ENCODE peak calls at places on chromosomes 5 and 9, in eight cellular contexts. Y is DND-41, R is HFFc6, J is astrocyte of the spinal cord, D is heart right ventricle, T is body of pancreas, P is AG04449, B is progenitor cell of endocrine pancreas. K is an unnamed sample.

GRCh38 chr5:61907995-61908394 is 398.0 kb upstream of the KIF2A start:
- DNase-seq in D (no peak), T (no peak), R (no peak), B (no peak), J (no peak), Y (no peak), P (no peak), K (no peak)

GRCh38 chr5:112703866-112704820 is 33.5 kb upstream of the APC start:
- DNase-seq in R (peak), J (peak), B (no peak), T (no peak), P (no peak), D (peak), Y (no peak), K (no peak)

GRCh38 chr9:36818965-36819870 is 214.8 kb downstream of the PAX5 start:
- DNase-seq in P (no peak), D (no peak), J (no peak), Y (no peak), B (no peak), R (no peak), T (no peak), K (no peak)

GRCh38 chr5:5421149-5421960 is 1.1 kb upstream of the ICE1 start:
- DNase-seq in D (no peak), P (no peak), B (no peak), Y (peak), R (no peak), J (peak), T (no peak), K (no peak)

GRCh38 chr5:149559712-149560111 is 8.5 kb upstream of the CSNK1A1 start:
- DNase-seq in J (no peak), Y (no peak), D (no peak), R (peak), P (peak), T (no peak), B (no peak), K (no peak)

GRCh38 chr5:83149671-83150070 is 72.3 kb downstream of the XRCC4 start:
- DNase-seq in Y (no peak), J (peak), T (no peak), P (peak), D (no peak), R (peak), B (no peak), K (no peak)

GRCh38 chr9:86098793-86099694 is at the start of gene GOLM1:
- DNase-seq in J (peak), Y (no peak), T (peak), B (peak), D (peak), P (no peak), R (peak), K (peak)

GRCh38 chr5:141735823-141736222 is 53.8 kb upstream of the ARAP3 start:
- DNase-seq in B (no peak), Y (no peak), P (no peak), D (no peak), J (no peak), R (no peak), T (no peak), K (no peak)

GRCh38 chr5:59061377-59061776 is 478.5 kb downstream of the RAB3C start:
- DNase-seq in P (no peak), Y (no peak), T (no peak), B (no peak), R (peak), J (no peak), D (no peak), K (no peak)

GRCh38 chr5:169805527-169805934 is 168.5 kb downstream of the DOCK2 start:
- DNase-seq in J (no peak), D (no peak), P (no peak), R (no peak), Y (peak), T (no peak), B (no peak), K (no peak)

GRCh38 chr5:77008413-77008812 is 21.8 kb upstream of the AGGF1 start:
- DNase-seq in Y (no peak), J (no peak), P (no peak), R (no peak), D (no peak), T (no peak), B (no peak), K (no peak)

GRCh38 chr5:169945831-169946261 is 34.4 kb downstream of the INSYN2B start:
- DNase-seq in J (peak), D (peak), Y (no peak), R (peak), T (no peak), P (peak), B (no peak), K (peak)

GRCh38 chr5:133680830-133681555 is 68.7 kb upstream of the FSTL4 start:
- DNase-seq in Y (no peak), D (no peak), J (no peak), P (no peak), R (no peak), B (no peak), T (no peak), K (no peak)

GRCh38 chr5:164868761-164869160 is 1363.3 kb downstream of the MAT2B start:
- DNase-seq in P (no peak), Y (no peak), R (no peak), T (no peak), D (no peak), B (no peak), J (no peak), K (no peak)

GRCh38 chr5:134436523-134437339 is 25.1 kb upstream of the CDKN2AIPNL start:
- DNase-seq in B (no peak), T (peak), J (peak), P (peak), D (peak), R (peak), Y (no peak), K (peak)

DNA sequence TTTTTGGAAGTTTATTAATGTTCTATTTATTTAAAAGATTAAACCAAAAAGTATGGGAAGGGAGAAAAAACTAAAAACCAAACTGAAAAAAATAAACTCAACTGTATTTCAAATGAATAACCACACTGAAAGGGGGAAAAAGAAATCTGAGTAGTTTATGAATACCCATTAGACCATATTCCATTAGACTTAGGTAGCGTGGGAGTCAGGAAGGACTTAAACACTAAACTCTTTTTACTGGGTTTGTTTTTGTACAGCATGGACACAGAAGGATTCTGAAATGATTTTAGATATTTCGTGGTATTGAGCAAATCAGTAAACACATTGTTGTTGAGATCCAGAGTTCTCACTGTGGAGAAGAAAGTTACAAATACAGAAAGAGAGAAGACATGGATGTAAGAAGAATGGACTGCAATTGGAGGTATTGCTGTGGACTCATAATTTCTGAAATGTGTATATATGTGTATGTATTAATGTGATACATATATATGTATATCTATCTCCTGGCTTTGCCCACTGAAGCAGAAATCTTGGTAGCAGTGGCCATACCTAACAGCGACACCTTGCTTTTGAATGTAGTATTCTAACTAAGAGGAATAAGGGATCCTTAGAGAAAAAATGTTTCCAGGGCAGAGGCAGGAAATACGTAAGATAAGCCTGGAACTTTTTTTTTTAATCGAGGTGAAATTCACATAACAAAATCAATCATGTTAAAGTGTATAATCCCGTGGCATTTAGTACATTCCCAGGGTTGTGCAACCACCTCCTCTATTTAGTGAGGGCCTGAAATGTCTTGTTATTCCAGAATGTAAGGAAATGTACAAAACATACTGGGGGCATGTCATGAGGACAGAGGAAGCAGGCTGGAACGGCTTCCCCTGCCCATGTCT is 228.8 kb downstream of the SMARCA2 start:
- DNase-seq in J (no peak), P (no peak), B (no peak), D (no peak), R (no peak), Y (no peak), T (no peak), K (no peak)
- TF ChIP-seq CTCF in J (no peak), P (no peak), B (no peak), D (no peak), R (no peak), Y (no peak), T (no peak), K (no peak)

GRCh38 chr5:14240366-14240765 is 97.2 kb downstream of the TRIO start:
- DNase-seq in Y (no peak), R (peak), B (no peak), P (no peak), T (no peak), J (no peak), D (no peak), K (no peak)
- TF ChIP-seq CTCF in Y (no peak), R (peak), B (no peak), P (no peak), T (no peak), J (no peak), D (no peak), K (no peak)

GRCh38 chr9:119370816-119371215 is 1.6 kb upstream of the BRINP1 start:
- DNase-seq in J (peak), T (peak), P (no peak), Y (peak), D (peak), R (no peak), B (peak), K (no peak)

GRCh38 chr9:119372951-119373350 is 3.7 kb upstream of the BRINP1 start:
- DNase-seq in J (no peak), D (no peak), B (no peak), Y (no peak), T (no peak), R (no peak), P (no peak), K (no peak)

GRCh38 chr9:119375892-119376291 is 6.7 kb upstream of the BRINP1 start:
- DNase-seq in P (no peak), T (no peak), Y (peak), J (no peak), B (peak), D (no peak), R (peak), K (no peak)
- TF ChIP-seq CTCF in P (no peak), T (no peak), Y (peak), J (no peak), B (peak), D (peak), R (peak), K (peak)

DNA sequence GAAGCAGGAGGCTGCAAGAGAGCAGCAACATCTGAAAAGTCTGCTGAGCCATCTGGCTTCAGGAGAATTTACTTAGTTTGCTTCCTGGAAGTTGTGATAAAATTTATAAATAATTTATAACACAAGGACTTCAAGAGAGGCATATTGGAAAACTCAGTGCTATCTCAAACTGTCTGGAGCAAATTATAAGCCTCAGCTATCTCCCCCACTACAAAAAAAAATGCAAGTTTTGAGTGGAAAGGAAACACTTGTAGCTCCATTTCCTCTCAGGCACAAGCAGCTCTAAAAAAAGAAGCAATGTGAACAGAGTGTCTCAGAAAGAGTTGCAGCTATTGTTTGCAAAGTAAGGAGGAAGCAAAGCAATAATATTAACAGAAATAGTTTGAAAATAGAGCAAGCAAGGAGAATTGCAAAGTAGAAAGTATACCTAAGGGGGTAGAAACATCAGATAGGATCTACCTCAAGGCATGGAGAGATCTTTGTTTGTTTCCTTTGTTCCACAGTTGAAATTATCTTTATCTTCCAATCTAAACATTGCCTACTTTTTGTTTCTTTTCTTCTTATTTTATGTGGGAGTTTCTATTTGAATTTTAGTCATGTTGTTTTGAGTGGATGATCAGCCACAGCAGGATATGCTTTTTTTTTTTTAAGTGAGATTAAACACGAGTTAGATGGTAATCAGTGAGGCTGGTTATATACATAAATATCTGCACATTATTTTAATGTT is 56.0 kb upstream of the IL6ST start:
- DNase-seq in R (no peak), J (no peak), T (no peak), Y (no peak), D (no peak), P (no peak), B (no peak), K (no peak)
- TF ChIP-seq CTCF in R (no peak), J (no peak), T (no peak), Y (no peak), D (no peak), P (no peak), B (no peak), K (no peak)

GRCh38 chr9:134530724-134531123 is 110.9 kb upstream of the COL5A1 start:
- DNase-seq in D (no peak), T (no peak), J (no peak), B (no peak), R (no peak), Y (no peak), P (no peak), K (no peak)

GRCh38 chr9:134533850-134534585 is 107.6 kb upstream of the COL5A1 start:
- DNase-seq in J (peak), D (no peak), Y (no peak), R (no peak), P (no peak), B (no peak), T (no peak), K (no peak)

GRCh38 chr9:134532084-134532483 is 109.5 kb upstream of the COL5A1 start:
- DNase-seq in D (no peak), B (no peak), T (no peak), J (no peak), P (no peak), Y (no peak), R (no peak), K (no peak)

GRCh38 chr9:134534661-134535080 is 106.9 kb upstream of the COL5A1 start:
- DNase-seq in R (no peak), D (no peak), T (no peak), P (no peak), B (no peak), J (peak), Y (no peak), K (no peak)

GRCh38 chr9:134531251-134531970 is 110.2 kb upstream of the COL5A1 start:
- DNase-seq in T (no peak), J (no peak), B (no peak), P (no peak), D (peak), Y (no peak), R (no peak), K (no peak)
- TF ChIP-seq CTCF in T (no peak), J (no peak), B (no peak), P (no peak), D (no peak), Y (no peak), R (no peak), K (no peak)

DNA sequence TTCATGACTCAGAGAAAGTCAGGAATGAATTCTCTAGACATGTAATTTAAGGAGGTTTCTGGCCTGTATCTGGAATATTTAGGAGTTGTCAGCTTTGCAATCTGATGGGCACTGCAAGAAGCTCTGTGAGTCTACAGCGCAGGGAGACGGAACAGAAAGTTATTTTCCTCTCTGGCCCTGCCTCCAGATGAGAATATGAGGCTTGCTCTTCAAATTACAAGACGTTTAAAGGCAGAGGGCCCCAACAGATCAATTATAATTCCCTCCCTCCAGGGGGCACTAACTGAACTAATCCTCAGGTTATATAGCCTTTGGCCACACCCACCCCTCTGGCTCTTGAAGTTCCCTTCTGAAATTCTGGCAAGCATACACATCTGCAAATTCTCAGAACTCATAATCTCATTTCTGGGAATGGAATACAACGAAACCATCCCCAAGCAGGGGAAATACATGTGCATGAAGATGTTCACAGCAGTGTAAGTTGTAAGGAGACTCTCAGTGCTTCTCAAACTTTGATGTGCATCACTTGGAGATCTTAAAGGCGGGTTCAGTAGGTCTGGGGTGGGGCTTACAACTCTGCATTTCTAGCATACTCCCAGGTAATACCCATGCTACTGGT is 307.6 kb downstream of the CWC27 start:
- DNase-seq in P (peak), J (peak), Y (peak), T (peak), B (no peak), R (peak), D (peak), K (no peak)
- TF ChIP-seq CTCF in P (no peak), J (no peak), Y (peak), T (no peak), B (peak), R (peak), D (peak), K (peak)

GRCh38 chr9:22990349-22990748 is 543.7 kb downstream of the DMRTA1 start:
- DNase-seq in P (no peak), D (no peak), R (no peak), Y (no peak), J (no peak), B (no peak), T (no peak), K (no peak)

DNA sequence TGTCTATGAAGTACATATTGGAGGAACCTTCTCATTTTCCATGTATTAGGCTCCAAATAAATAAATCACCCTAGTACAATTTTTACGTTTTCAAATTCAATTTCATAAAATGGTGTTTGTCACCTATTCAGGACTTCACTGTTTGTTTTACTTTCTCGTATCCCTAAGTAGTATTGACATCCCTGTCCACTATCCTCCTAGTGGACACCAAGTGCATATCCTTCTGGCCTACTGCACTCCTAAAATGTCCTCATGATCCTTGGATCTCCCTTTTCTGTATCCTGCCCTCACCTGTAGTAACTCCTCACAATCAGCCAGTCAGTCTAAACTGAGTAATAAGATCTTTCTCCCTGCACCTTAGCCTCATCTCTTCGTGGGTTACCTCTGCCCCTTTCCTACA is 539.9 kb downstream of the DMRTA1 start:
- DNase-seq in T (no peak), R (no peak), P (no peak), J (no peak), Y (no peak), B (no peak), D (no peak), K (no peak)
- TF ChIP-seq CTCF in T (no peak), R (peak), P (no peak), J (no peak), Y (no peak), B (peak), D (no peak), K (no peak)

DNA sequence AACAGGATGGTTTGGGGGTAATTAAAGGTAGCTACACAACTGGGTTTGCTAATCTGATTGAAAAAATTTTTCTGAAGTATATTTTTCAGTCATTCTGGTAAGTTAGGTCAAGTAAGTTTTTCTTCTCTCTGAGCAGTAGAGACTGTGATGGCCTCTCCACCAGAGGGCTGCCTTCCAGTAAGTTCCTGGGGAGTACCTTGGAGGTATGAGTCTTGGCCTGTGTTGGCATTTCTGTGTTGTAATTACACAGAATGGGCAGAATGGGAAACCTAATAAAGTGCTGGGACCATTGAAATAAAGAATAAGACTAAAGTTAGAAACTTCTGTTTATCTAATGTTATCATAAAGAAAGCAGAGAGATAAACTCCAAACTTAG is 430.8 kb downstream of the ARHGEF28 start:
- DNase-seq in T (peak), B (no peak), R (peak), Y (no peak), P (no peak), D (no peak), J (peak), K (no peak)
- TF ChIP-seq CTCF in T (no peak), B (peak), R (peak), Y (no peak), P (peak), D (peak), J (peak), K (no peak)

DNA sequence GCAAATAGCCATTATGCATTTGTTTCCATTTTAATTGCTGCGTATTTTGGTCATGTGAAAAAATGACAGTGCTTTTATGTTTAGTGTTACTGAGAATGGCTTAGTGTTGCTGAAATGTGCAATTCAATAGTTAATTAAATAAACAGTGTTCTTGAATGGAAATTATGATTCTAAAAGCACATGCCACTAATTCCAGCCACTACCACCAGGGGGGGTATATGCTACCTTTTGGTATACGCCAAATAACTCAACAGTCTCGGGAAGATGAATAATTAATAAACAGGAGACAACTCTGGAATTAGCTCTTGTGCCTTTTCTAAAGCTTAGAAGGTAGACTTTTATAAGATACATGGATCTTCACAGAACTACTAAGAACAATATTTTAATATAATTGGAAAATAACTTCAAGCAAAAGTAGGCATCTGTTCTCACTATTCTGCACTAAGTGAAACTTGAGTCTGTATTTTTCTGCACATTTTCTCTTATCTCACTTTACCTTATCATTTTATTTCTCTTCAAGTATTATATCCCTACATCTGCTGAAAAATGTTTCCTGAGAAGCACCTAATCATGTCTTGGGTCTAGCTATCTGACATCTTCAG is 83.5 kb upstream of the MINAR2 start:
- DNase-seq in D (peak), P (no peak), B (no peak), J (peak), R (peak), Y (peak), T (peak), K (no peak)
- TF ChIP-seq CTCF in D (peak), P (peak), B (peak), J (peak), R (peak), Y (peak), T (peak), K (peak)

DNA sequence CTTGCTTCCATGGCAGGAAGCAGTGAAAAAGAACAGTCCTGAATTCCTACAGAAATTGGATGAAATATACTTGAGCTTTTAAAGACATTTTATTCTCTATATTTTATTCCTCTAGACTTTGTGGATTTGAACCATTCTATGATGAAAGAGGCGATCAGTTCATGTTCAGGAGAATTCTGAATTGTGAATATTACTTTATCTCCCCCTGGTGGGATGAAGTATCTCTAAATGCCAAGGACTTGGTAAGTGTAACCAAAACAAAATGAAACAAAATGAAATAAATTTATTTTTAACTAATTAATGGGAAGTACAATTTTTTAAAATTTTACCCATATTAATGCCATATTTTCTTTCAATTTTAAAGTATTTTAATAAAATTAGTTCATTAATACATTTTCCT is 34.1 kb downstream of the STARD4 start:
- DNase-seq in Y (no peak), J (peak), B (no peak), R (no peak), P (no peak), T (no peak), D (no peak), K (no peak)
- TF ChIP-seq CTCF in Y (peak), J (peak), B (no peak), R (peak), P (no peak), T (no peak), D (peak), K (no peak)